ENCODE peak calls at places on chromosomes 16 and 17, in ten cellular contexts. One of them, this sample, is unnamed.

GRCh38 chr17:283911-284675 is 68.5 kb downstream of the RPH3AL start:
- DNase-seq in germinal center: no peak
- DNase-seq in HepG2: no peak
- DNase-seq in NCI-H69: no peak
- DNase-seq in mesothelial cell of epicardium: no peak
- DNase-seq in GM12865: no peak
- DNase-seq in left cardiac atrium: peak
- DNase-seq in type B pancreatic cell: peak
- DNase-seq in amygdala: no peak
- DNase-seq in GM19239: no peak
- DNase-seq in this sample: no peak

GRCh38 chr16:81787659-81788058 is 8.6 kb downstream of the PLCG2 start:
- DNase-seq in NCI-H69: no peak
- DNase-seq in type B pancreatic cell: no peak
- DNase-seq in left cardiac atrium: no peak
- DNase-seq in GM12865: no peak
- DNase-seq in mesothelial cell of epicardium: no peak
- DNase-seq in amygdala: no peak
- DNase-seq in HepG2: no peak
- DNase-seq in germinal center: no peak
- DNase-seq in GM19239: no peak
- DNase-seq in this sample: no peak

GRCh38 chr16:30472328-30472942 is at the start of gene ITGAL:
- DNase-seq in mesothelial cell of epicardium: no peak
- DNase-seq in GM19239: peak
- DNase-seq in GM12865: peak
- DNase-seq in amygdala: peak
- DNase-seq in HepG2: no peak
- DNase-seq in NCI-H69: no peak
- DNase-seq in left cardiac atrium: peak
- DNase-seq in type B pancreatic cell: no peak
- DNase-seq in germinal center: peak
- DNase-seq in this sample: no peak

GRCh38 chr17:76263896-76264295 is 1.3 kb upstream of the UBALD2 start:
- DNase-seq in mesothelial cell of epicardium: no peak
- DNase-seq in type B pancreatic cell: no peak
- DNase-seq in amygdala: no peak
- DNase-seq in GM19239: no peak
- DNase-seq in left cardiac atrium: no peak
- DNase-seq in HepG2: no peak
- DNase-seq in GM12865: no peak
- DNase-seq in NCI-H69: no peak
- DNase-seq in germinal center: no peak
- DNase-seq in this sample: no peak

GRCh38 chr17:58238147-58238634 is at the start of gene LPO:
- DNase-seq in GM19239: no peak
- DNase-seq in left cardiac atrium: no peak
- DNase-seq in type B pancreatic cell: no peak
- DNase-seq in germinal center: no peak
- DNase-seq in amygdala: no peak
- DNase-seq in NCI-H69: no peak
- DNase-seq in mesothelial cell of epicardium: no peak
- DNase-seq in GM12865: no peak
- DNase-seq in HepG2: no peak
- DNase-seq in this sample: no peak

GRCh38 chr16:30931068-30931655 is 7.8 kb downstream of the FBXL19 start:
- DNase-seq in left cardiac atrium: no peak
- DNase-seq in HepG2: no peak
- DNase-seq in mesothelial cell of epicardium: no peak
- DNase-seq in NCI-H69: no peak
- DNase-seq in amygdala: no peak
- DNase-seq in germinal center: no peak
- DNase-seq in GM12865: no peak
- DNase-seq in GM19239: no peak
- DNase-seq in type B pancreatic cell: no peak
- DNase-seq in this sample: no peak

GRCh38 chr17:31581022-31581483 is 189.6 kb downstream of the RAB11FIP4 start:
- DNase-seq in left cardiac atrium: peak
- DNase-seq in GM12865: no peak
- DNase-seq in GM19239: no peak
- DNase-seq in HepG2: no peak
- DNase-seq in type B pancreatic cell: no peak
- DNase-seq in mesothelial cell of epicardium: no peak
- DNase-seq in germinal center: no peak
- DNase-seq in NCI-H69: peak
- DNase-seq in amygdala: peak
- DNase-seq in this sample: no peak

GRCh38 chr16:2008009-2008526 is 1.6 kb downstream of the ZNF598 start:
- DNase-seq in left cardiac atrium: peak
- DNase-seq in germinal center: no peak
- DNase-seq in GM12865: peak
- DNase-seq in type B pancreatic cell: no peak
- DNase-seq in HepG2: no peak
- DNase-seq in amygdala: no peak
- DNase-seq in GM19239: no peak
- DNase-seq in mesothelial cell of epicardium: no peak
- DNase-seq in NCI-H69: no peak
- DNase-seq in this sample: no peak

GRCh38 chr16:69855587-69855986 is 93.5 kb downstream of the WWP2 start:
- DNase-seq in left cardiac atrium: no peak
- DNase-seq in HepG2: no peak
- DNase-seq in mesothelial cell of epicardium: no peak
- DNase-seq in germinal center: no peak
- DNase-seq in GM19239: no peak
- DNase-seq in NCI-H69: no peak
- DNase-seq in amygdala: no peak
- DNase-seq in type B pancreatic cell: no peak
- DNase-seq in GM12865: no peak
- DNase-seq in this sample: no peak

GRCh38 chr17:79159926-79160325 is 85.3 kb downstream of the ENGASE start:
- DNase-seq in left cardiac atrium: no peak
- DNase-seq in germinal center: no peak
- DNase-seq in GM19239: no peak
- DNase-seq in GM12865: no peak
- DNase-seq in mesothelial cell of epicardium: no peak
- DNase-seq in NCI-H69: no peak
- DNase-seq in HepG2: no peak
- DNase-seq in type B pancreatic cell: no peak
- DNase-seq in amygdala: no peak
- DNase-seq in this sample: no peak

GRCh38 chr17:7478276-7479138 is 924 bp downstream of the ZBTB4 start:
- DNase-seq in GM19239: peak
- DNase-seq in left cardiac atrium: peak
- DNase-seq in amygdala: peak
- DNase-seq in HepG2: no peak
- DNase-seq in NCI-H69: peak
- DNase-seq in GM12865: peak
- DNase-seq in germinal center: peak
- DNase-seq in mesothelial cell of epicardium: no peak
- DNase-seq in type B pancreatic cell: no peak
- DNase-seq in this sample: no peak

GRCh38 chr16:180921-181667 is 835 bp downstream of the HBQ1 start:
- DNase-seq in GM19239: peak
- DNase-seq in NCI-H69: peak
- DNase-seq in mesothelial cell of epicardium: peak
- DNase-seq in amygdala: peak
- DNase-seq in germinal center: peak
- DNase-seq in left cardiac atrium: peak
- DNase-seq in type B pancreatic cell: peak
- DNase-seq in GM12865: peak
- DNase-seq in HepG2: peak
- DNase-seq in this sample: peak

GRCh38 chr16:24700549-24701392 is 28.7 kb upstream of the TNRC6A start:
- DNase-seq in HepG2: peak
- DNase-seq in germinal center: no peak
- DNase-seq in mesothelial cell of epicardium: no peak
- DNase-seq in amygdala: peak
- DNase-seq in NCI-H69: no peak
- DNase-seq in left cardiac atrium: peak
- DNase-seq in type B pancreatic cell: no peak
- DNase-seq in GM19239: no peak
- DNase-seq in GM12865: peak
- DNase-seq in this sample: no peak

GRCh38 chr17:18043491-18043890 is 4.3 kb downstream of the GID4 start:
- DNase-seq in amygdala: no peak
- DNase-seq in type B pancreatic cell: no peak
- DNase-seq in mesothelial cell of epicardium: no peak
- DNase-seq in NCI-H69: peak
- DNase-seq in germinal center: no peak
- DNase-seq in GM12865: no peak
- DNase-seq in left cardiac atrium: no peak
- DNase-seq in GM19239: no peak
- DNase-seq in HepG2: no peak
- DNase-seq in this sample: no peak

GRCh38 chr16:74064120-74064735 is 232.4 kb upstream of the PSMD7 start:
- DNase-seq in left cardiac atrium: no peak
- DNase-seq in NCI-H69: no peak
- DNase-seq in amygdala: no peak
- DNase-seq in mesothelial cell of epicardium: no peak
- DNase-seq in GM12865: no peak
- DNase-seq in type B pancreatic cell: no peak
- DNase-seq in GM19239: no peak
- DNase-seq in HepG2: no peak
- DNase-seq in germinal center: no peak
- DNase-seq in this sample: no peak

GRCh38 chr17:81402530-81402941 is 7.3 kb downstream of the BAHCC1 start:
- DNase-seq in GM19239: no peak
- DNase-seq in left cardiac atrium: no peak
- DNase-seq in HepG2: no peak
- DNase-seq in GM12865: no peak
- DNase-seq in type B pancreatic cell: no peak
- DNase-seq in mesothelial cell of epicardium: no peak
- DNase-seq in NCI-H69: no peak
- DNase-seq in germinal center: no peak
- DNase-seq in amygdala: no peak
- DNase-seq in this sample: no peak

GRCh38 chr16:19698480-19699465 is 19.3 kb downstream of the KNOP1 start:
- DNase-seq in germinal center: no peak
- DNase-seq in NCI-H69: peak
- DNase-seq in GM12865: no peak
- DNase-seq in amygdala: no peak
- DNase-seq in left cardiac atrium: no peak
- DNase-seq in mesothelial cell of epicardium: no peak
- DNase-seq in HepG2: no peak
- DNase-seq in GM19239: no peak
- DNase-seq in type B pancreatic cell: no peak
- DNase-seq in this sample: no peak

GRCh38 chr17:38404174-38404943 is 23.9 kb upstream of the ARHGAP23 start:
- DNase-seq in NCI-H69: no peak
- DNase-seq in germinal center: no peak
- DNase-seq in GM12865: no peak
- DNase-seq in mesothelial cell of epicardium: no peak
- DNase-seq in type B pancreatic cell: no peak
- DNase-seq in amygdala: no peak
- DNase-seq in GM19239: no peak
- DNase-seq in HepG2: no peak
- DNase-seq in left cardiac atrium: no peak
- DNase-seq in this sample: no peak

GRCh38 chr17:752002-752619 is at the start of gene GEMIN4:
- DNase-seq in type B pancreatic cell: peak
- DNase-seq in NCI-H69: peak
- DNase-seq in left cardiac atrium: peak
- DNase-seq in mesothelial cell of epicardium: peak
- DNase-seq in germinal center: peak
- DNase-seq in HepG2: peak
- DNase-seq in amygdala: peak
- DNase-seq in GM19239: peak
- DNase-seq in GM12865: peak
- DNase-seq in this sample: peak

GRCh38 chr17:6753565-6753964 is 2.3 kb upstream of the XAF1 start:
- DNase-seq in left cardiac atrium: no peak
- DNase-seq in GM19239: no peak
- DNase-seq in mesothelial cell of epicardium: no peak
- DNase-seq in amygdala: no peak
- DNase-seq in type B pancreatic cell: no peak
- DNase-seq in germinal center: no peak
- DNase-seq in GM12865: no peak
- DNase-seq in NCI-H69: no peak
- DNase-seq in HepG2: no peak
- DNase-seq in this sample: no peak

GRCh38 chr16:67394271-67395104 is 1.2 kb upstream of the TPPP3 start:
- DNase-seq in HepG2: no peak
- DNase-seq in amygdala: peak
- DNase-seq in germinal center: no peak
- DNase-seq in GM19239: no peak
- DNase-seq in left cardiac atrium: no peak
- DNase-seq in GM12865: no peak
- DNase-seq in mesothelial cell of epicardium: no peak
- DNase-seq in NCI-H69: no peak
- DNase-seq in type B pancreatic cell: no peak
- DNase-seq in this sample: no peak

GRCh38 chr16:66099261-66099660 is 267.2 kb upstream of the CDH5 start:
- DNase-seq in left cardiac atrium: no peak
- DNase-seq in GM12865: no peak
- DNase-seq in germinal center: no peak
- DNase-seq in NCI-H69: no peak
- DNase-seq in GM19239: no peak
- DNase-seq in type B pancreatic cell: no peak
- DNase-seq in HepG2: no peak
- DNase-seq in mesothelial cell of epicardium: no peak
- DNase-seq in amygdala: no peak
- DNase-seq in this sample: no peak

This sample was measured in mesenteric fat pad.